ENCODE peak calls at places on chromosomes 3 and 15, in five cellular contexts. R is brain microvascular endothelial cell, I is fibroblast of lung, B is T47D, O is nucleus accumbens. N is an unnamed sample.

GRCh38 chr3:151724846-151725562 is 8.7 kb upstream of the AADACL2 start:
- DNase-seq in R (peak; percentile 68), I (no peak), B (no peak), O (no peak), N (no peak)

GRCh38 chr3:193872265-193872753 is 263.6 kb upstream of the HES1 start:
- DNase-seq in R (peak; percentile 92), I (peak; percentile 94), B (peak; percentile 93), O (no peak), N (no peak)

GRCh38 chr3:50297384-50297775 is 1.8 kb downstream of the HYAL3 start:
- DNase-seq in R (no peak), I (no peak), B (no peak), O (no peak), N (no peak)

GRCh38 chr3:158488670-158489069 is 82.3 kb upstream of the MLF1 start:
- DNase-seq in R (no peak), I (no peak), B (no peak), O (no peak), N (no peak)

GRCh38 chr15:41806291-41807181 is 21.4 kb upstream of the JMJD7 start:
- DNase-seq in R (no peak), I (no peak), B (peak; percentile 72), O (no peak), N (peak; percentile 59)

GRCh38 chr15:29871401-29871800 is 49.1 kb upstream of the TJP1 start:
- DNase-seq in R (peak; percentile 43), I (no peak), B (no peak), O (peak; percentile 21), N (no peak)

GRCh38 chr3:43153189-43154083 is 47.6 kb upstream of the POMGNT2 start:
- DNase-seq in R (no peak), I (peak; percentile 100), B (no peak), O (peak; percentile 28), N (no peak)

GRCh38 chr3:186612065-186612464 is 795 bp upstream of the AHSG start:
- DNase-seq in R (no peak), I (no peak), B (no peak), O (no peak), N (no peak)

GRCh38 chr15:51310064-51310463 is 28.3 kb downstream of the CYP19A1 start:
- DNase-seq in R (no peak), I (peak; percentile 76), B (no peak), O (no peak), N (no peak)

GRCh38 chr15:95659646-95660045 is 670.9 kb upstream of the NR2F2 start:
- DNase-seq in R (no peak), I (peak; percentile 51), B (no peak), O (no peak), N (no peak)

GRCh38 chr3:55558316-55558715 is 71.2 kb upstream of the WNT5A start:
- DNase-seq in R (peak; percentile 9), I (no peak), B (no peak), O (no peak), N (no peak)

GRCh38 chr3:14847613-14848541 is 29.1 kb downstream of the FGD5 start:
- DNase-seq in R (no peak), I (no peak), B (peak; percentile 50), O (no peak), N (no peak)

GRCh38 chr15:87224409-87224808 is 1032.1 kb downstream of the NTRK3 start:
- DNase-seq in R (no peak), I (no peak), B (no peak), O (no peak), N (no peak)

GRCh38 chr15:25787381-25787780 is 75.7 kb downstream of the ATP10A start:
- DNase-seq in R (no peak), I (peak; percentile 24), B (no peak), O (no peak), N (no peak)

GRCh38 chr3:148551767-148552260 is 145.9 kb upstream of the AGTR1 start:
- DNase-seq in R (peak; percentile 31), I (peak; percentile 35), B (no peak), O (no peak), N (no peak)

GRCh38 chr3:10419637-10420232 is 85.7 kb downstream of the ATP2B2 start:
- DNase-seq in R (no peak), I (peak; percentile 15), B (no peak), O (no peak), N (no peak)

GRCh38 chr3:99645277-99646106 is 7.1 kb downstream of the COL8A1 start:
- DNase-seq in R (peak; percentile 52), I (peak; percentile 85), B (peak; percentile 38), O (no peak), N (peak; percentile 57)

GRCh38 chr15:39553947-39554731 is 26.7 kb upstream of the THBS1 start:
- DNase-seq in R (no peak), I (no peak), B (no peak), O (no peak), N (no peak)